ENCODE peak calls at places on chromosomes 13 and 19, in eight cellular contexts. One of them, this sample, is unnamed.
A peak's percentile ranks its signal among the peaks of the same experiment; 100 is the strongest.

GRCh38 chr13:21998279-21998678 is 327.4 kb downstream of the FGF9 start:
- DNase-seq in colonic mucosa: no peak
- DNase-seq in HAP-1: no peak
- DNase-seq in GM23338: peak; percentile 15
- DNase-seq in effector memory CD4-positive, alpha-beta T cell: no peak
- DNase-seq in lung: no peak
- DNase-seq in cardiac muscle cell: no peak
- DNase-seq in ovary: no peak
- DNase-seq in this sample: no peak

GRCh38 chr13:74444877-74445479 is 310.8 kb upstream of the KLF12 start:
- DNase-seq in colonic mucosa: no peak
- DNase-seq in HAP-1: no peak
- DNase-seq in GM23338: no peak
- DNase-seq in effector memory CD4-positive, alpha-beta T cell: no peak
- DNase-seq in lung: no peak
- DNase-seq in cardiac muscle cell: no peak
- DNase-seq in ovary: no peak
- DNase-seq in this sample: peak; percentile 8

GRCh38 chr19:12996542-12997094 is 1.3 kb downstream of the NFIX start:
- DNase-seq in colonic mucosa: no peak
- DNase-seq in HAP-1: no peak
- DNase-seq in GM23338: peak; percentile 75
- DNase-seq in effector memory CD4-positive, alpha-beta T cell: no peak
- DNase-seq in lung: no peak
- DNase-seq in cardiac muscle cell: peak; percentile 47
- DNase-seq in ovary: no peak
- DNase-seq in this sample: no peak

GRCh38 chr13:43804461-43805070 is 17.8 kb upstream of the ENOX1 start:
- DNase-seq in colonic mucosa: peak; percentile 24
- DNase-seq in HAP-1: peak; percentile 68
- DNase-seq in GM23338: peak; percentile 80
- DNase-seq in effector memory CD4-positive, alpha-beta T cell: no peak
- DNase-seq in lung: no peak
- DNase-seq in cardiac muscle cell: peak; percentile 85
- DNase-seq in ovary: no peak
- DNase-seq in this sample: peak; percentile 49

GRCh38 chr19:29665826-29666633 is 769 bp downstream of the PLEKHF1 start:
- DNase-seq in colonic mucosa: peak; percentile 45
- DNase-seq in HAP-1: no peak
- DNase-seq in GM23338: peak; percentile 90
- DNase-seq in effector memory CD4-positive, alpha-beta T cell: peak; percentile 29
- DNase-seq in lung: no peak
- DNase-seq in cardiac muscle cell: peak; percentile 73
- DNase-seq in ovary: peak; percentile 39
- DNase-seq in this sample: no peak

GRCh38 chr13:72990883-72991282 is 67.9 kb upstream of the KLF5 start:
- DNase-seq in colonic mucosa: no peak
- DNase-seq in HAP-1: no peak
- DNase-seq in GM23338: no peak
- DNase-seq in effector memory CD4-positive, alpha-beta T cell: no peak
- DNase-seq in lung: no peak
- DNase-seq in cardiac muscle cell: no peak
- DNase-seq in ovary: no peak
- DNase-seq in this sample: no peak

GRCh38 chr19:34120846-34121639 is 51.3 kb upstream of the LSM14A start:
- DNase-seq in colonic mucosa: peak; percentile 21
- DNase-seq in HAP-1: peak; percentile 42
- DNase-seq in GM23338: peak; percentile 77
- DNase-seq in effector memory CD4-positive, alpha-beta T cell: peak; percentile 25
- DNase-seq in lung: no peak
- DNase-seq in cardiac muscle cell: peak; percentile 72
- DNase-seq in ovary: no peak
- DNase-seq in this sample: peak; percentile 40

GRCh38 chr13:51848674-51849073 is 3.7 kb upstream of the TMEM272 start:
- DNase-seq in colonic mucosa: no peak
- DNase-seq in HAP-1: no peak
- DNase-seq in GM23338: no peak
- DNase-seq in effector memory CD4-positive, alpha-beta T cell: no peak
- DNase-seq in lung: no peak
- DNase-seq in cardiac muscle cell: peak; percentile 18
- DNase-seq in ovary: no peak
- DNase-seq in this sample: no peak

GRCh38 chr19:919157-920050 is 2.3 kb downstream of the KISS1R start:
- DNase-seq in colonic mucosa: no peak
- DNase-seq in HAP-1: no peak
- DNase-seq in GM23338: peak; percentile 75
- DNase-seq in effector memory CD4-positive, alpha-beta T cell: no peak
- DNase-seq in lung: no peak
- DNase-seq in cardiac muscle cell: no peak
- DNase-seq in ovary: no peak
- DNase-seq in this sample: no peak

GRCh38 chr13:70580825-70581224 is 472.6 kb upstream of the KLHL1 start:
- DNase-seq in colonic mucosa: no peak
- DNase-seq in HAP-1: no peak
- DNase-seq in GM23338: no peak
- DNase-seq in effector memory CD4-positive, alpha-beta T cell: no peak
- DNase-seq in lung: no peak
- DNase-seq in cardiac muscle cell: no peak
- DNase-seq in ovary: no peak
- DNase-seq in this sample: no peak

GRCh38 chr13:50693755-50694154 is 149.7 kb downstream of the DLEU7 start:
- DNase-seq in colonic mucosa: no peak
- DNase-seq in HAP-1: no peak
- DNase-seq in GM23338: peak; percentile 13
- DNase-seq in effector memory CD4-positive, alpha-beta T cell: no peak
- DNase-seq in lung: peak; percentile 38
- DNase-seq in cardiac muscle cell: peak; percentile 73
- DNase-seq in ovary: no peak
- DNase-seq in this sample: no peak

GRCh38 chr13:113581871-113582270 is 2.7 kb upstream of the TFDP1 start:
- DNase-seq in colonic mucosa: peak; percentile 14
- DNase-seq in HAP-1: no peak
- DNase-seq in GM23338: no peak
- DNase-seq in effector memory CD4-positive, alpha-beta T cell: no peak
- DNase-seq in lung: no peak
- DNase-seq in cardiac muscle cell: no peak
- DNase-seq in ovary: no peak
- DNase-seq in this sample: no peak

GRCh38 chr19:43519436-43520088 is 7.4 kb downstream of the ETHE1 start:
- DNase-seq in colonic mucosa: peak; percentile 77
- DNase-seq in HAP-1: peak; percentile 81
- DNase-seq in GM23338: peak; percentile 96
- DNase-seq in effector memory CD4-positive, alpha-beta T cell: peak; percentile 78
- DNase-seq in lung: peak; percentile 80
- DNase-seq in cardiac muscle cell: peak; percentile 93
- DNase-seq in ovary: peak; percentile 72
- DNase-seq in this sample: peak; percentile 86

GRCh38 chr13:85243831-85244230 is 555.4 kb downstream of the SLITRK6 start:
- DNase-seq in colonic mucosa: no peak
- DNase-seq in HAP-1: no peak
- DNase-seq in GM23338: no peak
- DNase-seq in effector memory CD4-positive, alpha-beta T cell: no peak
- DNase-seq in lung: no peak
- DNase-seq in cardiac muscle cell: peak; percentile 56
- DNase-seq in ovary: no peak
- DNase-seq in this sample: no peak

GRCh38 chr19:10568444-10568825 is 344 bp downstream of the CDKN2D start:
- DNase-seq in colonic mucosa: peak; percentile 62
- DNase-seq in HAP-1: peak; percentile 36
- DNase-seq in GM23338: peak; percentile 75
- DNase-seq in effector memory CD4-positive, alpha-beta T cell: no peak
- DNase-seq in lung: no peak
- DNase-seq in cardiac muscle cell: no peak
- DNase-seq in ovary: no peak
- DNase-seq in this sample: no peak
- H3K4me1 ChIP-seq in colonic mucosa: peaks cover 14% of the 10 kb centered on the region
- H3K4me1 ChIP-seq in HAP-1: peaks cover 24% of the 10 kb centered on the region
- H3K4me1 ChIP-seq in GM23338: peaks cover 23% of the 10 kb centered on the region
- H3K4me1 ChIP-seq in effector memory CD4-positive, alpha-beta T cell: peaks cover 37% of the 10 kb centered on the region
- H3K4me1 ChIP-seq in lung: no peaks in the 10 kb centered on the region
- H3K4me1 ChIP-seq in cardiac muscle cell: peaks cover 10% of the 10 kb centered on the region
- H3K4me1 ChIP-seq in ovary: peaks cover 7% of the 10 kb centered on the region
- H3K4me1 ChIP-seq in this sample: peaks cover 5% of the 10 kb centered on the region

GRCh38 chr13:26052136-26052736 is 420 bp upstream of the SHISA2 start:
- DNase-seq in colonic mucosa: no peak
- DNase-seq in HAP-1: no peak
- DNase-seq in GM23338: peak; percentile 43
- DNase-seq in effector memory CD4-positive, alpha-beta T cell: no peak
- DNase-seq in lung: peak; percentile 37
- DNase-seq in cardiac muscle cell: no peak
- DNase-seq in ovary: no peak
- DNase-seq in this sample: no peak
- H3K4me3 ChIP-seq in colonic mucosa: peak overlapping the region; percentile 34
- H3K4me3 ChIP-seq in HAP-1: no peak overlapping the region
- H3K4me3 ChIP-seq in GM23338: peak overlapping the region; percentile 82
- H3K4me3 ChIP-seq in effector memory CD4-positive, alpha-beta T cell: peak overlapping the region; percentile 51
- H3K4me3 ChIP-seq in lung: no peak overlapping the region
- H3K4me3 ChIP-seq in cardiac muscle cell: peak overlapping the region; percentile 51
- H3K4me3 ChIP-seq in ovary: no peak overlapping the region
- H3K4me3 ChIP-seq in this sample: no peak overlapping the region

GRCh38 chr13:28659611-28659970 is 661 bp downstream of the POMP start:
- DNase-seq in colonic mucosa: no peak
- DNase-seq in HAP-1: no peak
- DNase-seq in GM23338: no peak
- DNase-seq in effector memory CD4-positive, alpha-beta T cell: no peak
- DNase-seq in lung: no peak
- DNase-seq in cardiac muscle cell: peak; percentile 72
- DNase-seq in ovary: no peak
- DNase-seq in this sample: no peak
- H3K4me1 ChIP-seq in colonic mucosa: peaks cover 12% of the 10 kb centered on the region
- H3K4me1 ChIP-seq in HAP-1: peaks cover 28% of the 10 kb centered on the region
- H3K4me1 ChIP-seq in GM23338: peaks cover 18% of the 10 kb centered on the region
- H3K4me1 ChIP-seq in effector memory CD4-positive, alpha-beta T cell: peaks cover 17% of the 10 kb centered on the region
- H3K4me1 ChIP-seq in lung: peaks cover 20% of the 10 kb centered on the region
- H3K4me1 ChIP-seq in cardiac muscle cell: peaks cover 15% of the 10 kb centered on the region
- H3K4me1 ChIP-seq in ovary: peaks cover 11% of the 10 kb centered on the region
- H3K4me1 ChIP-seq in this sample: peaks cover 6% of the 10 kb centered on the region

DNA sequence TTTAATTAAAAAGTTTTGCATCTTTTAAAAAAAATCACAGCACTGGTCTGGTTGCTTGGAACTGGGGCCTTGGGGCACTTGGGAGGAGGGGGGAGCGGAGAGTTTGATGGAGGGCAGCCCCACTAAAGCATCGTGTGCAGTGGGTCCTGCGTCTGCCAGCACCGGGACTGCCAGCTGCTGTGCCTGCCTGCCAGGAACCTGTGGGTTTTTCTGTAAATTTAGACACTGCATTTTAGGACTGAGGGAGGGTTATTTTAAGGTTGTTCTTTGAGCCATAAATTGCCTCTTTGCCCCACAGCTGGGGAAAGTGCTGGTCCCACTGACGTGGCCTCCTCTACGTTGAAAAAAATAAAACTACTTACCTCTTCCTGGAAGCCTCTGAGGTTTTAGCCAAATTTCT is 2.9 kb downstream of the KLF2 start:
- DNase-seq in colonic mucosa: no peak
- DNase-seq in HAP-1: no peak
- DNase-seq in GM23338: no peak
- DNase-seq in effector memory CD4-positive, alpha-beta T cell: no peak
- DNase-seq in lung: no peak
- DNase-seq in cardiac muscle cell: no peak
- DNase-seq in ovary: no peak
- DNase-seq in this sample: no peak
- H3K4me3 ChIP-seq in colonic mucosa: peak overlapping the region; percentile 82
- H3K4me3 ChIP-seq in HAP-1: no peak overlapping the region
- H3K4me3 ChIP-seq in GM23338: peak overlapping the region; percentile 78
- H3K4me3 ChIP-seq in effector memory CD4-positive, alpha-beta T cell: peak overlapping the region; percentile 98
- H3K4me3 ChIP-seq in lung: peak overlapping the region; percentile 35
- H3K4me3 ChIP-seq in cardiac muscle cell: no peak overlapping the region
- H3K4me3 ChIP-seq in ovary: peak overlapping the region; percentile 70
- H3K4me3 ChIP-seq in this sample: no peak overlapping the region

GRCh38 chr19:42115705-42116104 is 16.5 kb downstream of the POU2F2 start:
- DNase-seq in colonic mucosa: no peak
- DNase-seq in HAP-1: no peak
- DNase-seq in GM23338: no peak
- DNase-seq in effector memory CD4-positive, alpha-beta T cell: no peak
- DNase-seq in lung: no peak
- DNase-seq in cardiac muscle cell: no peak
- DNase-seq in ovary: no peak
- DNase-seq in this sample: no peak
- H3K4me1 ChIP-seq in colonic mucosa: no peaks in the 10 kb centered on the region
- H3K4me1 ChIP-seq in HAP-1: peaks cover 3% of the 10 kb centered on the region
- H3K4me1 ChIP-seq in GM23338: peaks cover 9% of the 10 kb centered on the region
- H3K4me1 ChIP-seq in effector memory CD4-positive, alpha-beta T cell: no peaks in the 10 kb centered on the region
- H3K4me1 ChIP-seq in lung: no peaks in the 10 kb centered on the region
- H3K4me1 ChIP-seq in cardiac muscle cell: no peaks in the 10 kb centered on the region
- H3K4me1 ChIP-seq in ovary: no peaks in the 10 kb centered on the region
- H3K4me1 ChIP-seq in this sample: peaks cover 14% of the 10 kb centered on the region

This sample was measured in BE2C.